ENCODE peak calls at places on chromosome 3, in four cellular contexts. C is HepG2, L is K562, H is H1. V is an unnamed sample.

GRCh38 chr3:44363591-44363990 is 25.0 kb downstream of the TCAIM start:
- DNase-seq in C (peak; percentile 82), L (no peak), H (no peak), V (no peak)

GRCh38 chr3:55690161-55690560 is 203.1 kb upstream of the WNT5A start:
- DNase-seq in C (no peak), H (no peak), L (no peak), V (no peak)

GRCh38 chr3:105322570-105323273 is 44.0 kb upstream of the ALCAM start:
- DNase-seq in H (no peak), C (no peak), L (no peak), V (peak; percentile 36)

GRCh38 chr3:39196671-39197446 is 4.5 kb upstream of the XIRP1 start:
- DNase-seq in C (no peak), L (no peak), H (no peak), V (no peak)

GRCh38 chr3:186303985-186304384 is 58.0 kb downstream of the DGKG start:
- DNase-seq in H (no peak), L (no peak), C (no peak), V (no peak)

GRCh38 chr3:117510396-117510795 is 800.8 kb downstream of the TUSC7 start:
- DNase-seq in C (no peak), H (no peak), L (no peak), V (no peak)

GRCh38 chr3:142963266-142964149 is at the start of gene PAQR9:
- DNase-seq in H (no peak), C (peak; percentile 47), L (peak; percentile 52), V (no peak)

GRCh38 chr3:77319711-77320110 is 279.8 kb downstream of the ROBO2 start:
- DNase-seq in L (peak; percentile 21), H (no peak), C (peak; percentile 15), V (no peak)

GRCh38 chr3:140091143-140091542 is 156.2 kb downstream of the CLSTN2 start:
- DNase-seq in C (no peak), L (no peak), H (no peak), V (no peak)

GRCh38 chr3:15324335-15324734 is 8.1 kb downstream of the SH3BP5 start:
- DNase-seq in C (no peak), L (no peak), H (no peak), V (no peak)

GRCh38 chr3:184662192-184662591 is 49.7 kb downstream of the MAGEF1 start:
- DNase-seq in C (no peak), L (no peak), H (no peak), V (no peak)

GRCh38 chr3:53244281-53244680 is 11.5 kb downstream of the TKT start:
- DNase-seq in C (no peak), H (no peak), L (no peak), V (no peak)

GRCh38 chr3:151124476-151124875 is 39.0 kb downstream of the MED12L start:
- DNase-seq in C (no peak), H (no peak), L (no peak), V (no peak)

GRCh38 chr3:107683447-107683846 is 160.7 kb downstream of the BBX start:
- DNase-seq in C (no peak), L (no peak), H (no peak), V (no peak)
- TF ChIP-seq HDAC6 in C (no peak), L (no peak), H (no peak), V (no peak)

GRCh38 chr3:137071104-137071503 is 113.3 kb downstream of the IL20RB start:
- DNase-seq in C (no peak), H (no peak), L (no peak), V (no peak)

GRCh38 chr3:137062250-137062649 is 104.5 kb downstream of the IL20RB start:
- DNase-seq in L (no peak), H (no peak), C (no peak), V (peak; percentile 47)

GRCh38 chr3:137061186-137061585 is 103.4 kb downstream of the IL20RB start:
- DNase-seq in L (no peak), C (no peak), H (no peak), V (no peak)

GRCh38 chr3:137065381-137065780 is 107.6 kb downstream of the IL20RB start:
- DNase-seq in L (no peak), C (no peak), H (peak; percentile 39), V (no peak)

GRCh38 chr3:137066092-137066491 is 108.3 kb downstream of the IL20RB start:
- DNase-seq in L (no peak), H (no peak), C (no peak), V (no peak)
- TF ChIP-seq HDAC6 in L (no peak), H (no peak), C (no peak), V (no peak)

GRCh38 chr3:134904333-134904771 is 109.3 kb downstream of the EPHB1 start:
- DNase-seq in H (no peak), C (no peak), L (no peak), V (peak; percentile 97)

GRCh38 chr3:134898315-134898714 is 103.3 kb downstream of the EPHB1 start:
- DNase-seq in H (no peak), C (no peak), L (no peak), V (no peak)

GRCh38 chr3:134900482-134900881 is 105.4 kb downstream of the EPHB1 start:
- DNase-seq in H (no peak), L (no peak), C (no peak), V (no peak)

GRCh38 chr3:134903840-134904239 is 108.8 kb downstream of the EPHB1 start:
- DNase-seq in C (no peak), L (no peak), H (no peak), V (no peak)

GRCh38 chr3:134901461-134901860 is 106.4 kb downstream of the EPHB1 start:
- DNase-seq in H (no peak), C (no peak), L (no peak), V (no peak)
- TF ChIP-seq HDAC6 in H (no peak), C (no peak), L (no peak), V (no peak)

DNA sequence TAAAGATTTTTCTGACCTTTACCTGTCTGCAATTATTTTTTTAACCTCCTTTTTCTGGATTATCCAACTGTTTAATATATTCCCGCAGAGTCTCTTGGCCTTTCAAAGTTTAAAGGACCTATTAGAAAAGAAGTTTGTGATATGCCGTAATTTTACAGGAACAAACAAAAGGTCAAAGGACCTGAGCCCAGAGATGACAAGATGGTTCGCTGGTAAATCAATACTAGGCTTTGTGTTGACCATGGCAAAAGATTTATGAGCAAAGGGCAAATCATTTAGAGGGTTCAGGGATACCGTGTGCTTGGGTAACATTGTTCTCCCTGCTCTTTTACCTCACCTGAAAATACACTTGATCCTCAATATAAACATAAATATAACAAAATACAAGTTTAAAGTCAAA is 923.5 kb downstream of the ROBO1 start:
- DNase-seq in C (peak; percentile 97), L (no peak), H (no peak), V (no peak)
- TF ChIP-seq HDAC6 in C (no peak), L (no peak), H (no peak), V (no peak)

GRCh38 chr3:136728918-136729317 is 23.3 kb downstream of the STAG1 start:
- DNase-seq in L (no peak), H (no peak), C (no peak), V (no peak)

GRCh38 chr3:136733317-136733833 is 18.8 kb downstream of the STAG1 start:
- DNase-seq in H (no peak), C (no peak), L (no peak), V (no peak)

GRCh38 chr3:136730595-136731273 is 21.4 kb downstream of the STAG1 start:
- DNase-seq in H (no peak), C (no peak), L (no peak), V (peak; percentile 56)

GRCh38 chr3:136728434-136728833 is 23.7 kb downstream of the STAG1 start:
- DNase-seq in L (no peak), H (no peak), C (no peak), V (no peak)

DNA sequence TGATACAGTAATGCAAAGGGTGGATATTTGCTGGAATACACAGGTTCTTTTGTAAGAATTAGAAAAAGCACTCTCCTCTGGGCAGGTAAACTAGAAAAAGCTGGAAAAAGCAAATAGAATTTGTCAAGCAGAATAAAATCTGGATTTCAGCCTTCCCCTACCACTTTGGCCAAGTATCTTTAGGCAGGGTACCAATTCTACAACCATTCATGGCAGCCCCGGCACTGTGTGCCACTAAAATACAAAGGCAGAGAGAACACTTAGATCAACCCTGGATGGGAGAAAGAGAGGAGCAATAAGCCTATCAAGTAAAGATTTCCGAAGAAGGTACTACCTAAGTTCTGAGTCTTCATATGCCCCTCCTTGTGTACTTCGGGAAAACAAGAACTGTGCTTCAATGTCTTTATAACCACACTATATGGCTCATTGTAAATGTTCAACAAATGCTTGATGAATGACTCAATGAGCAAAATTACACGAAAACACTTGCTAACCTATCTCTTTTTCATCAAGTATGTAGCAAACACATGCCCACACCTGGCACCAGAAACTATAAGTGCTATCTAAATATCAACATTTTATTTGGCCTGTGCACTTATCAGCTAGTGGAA is 20.8 kb downstream of the STAG1 start:
- DNase-seq in L (no peak), C (no peak), H (no peak), V (no peak)
- TF ChIP-seq HDAC6 in L (no peak), C (no peak), H (no peak), V (no peak)

V was measured in GM12878.